ENCODE peak calls at places on chromosomes 1 and 21, in four cellular contexts. V is mammary epithelial cell, J is GM23338, I is NCI-H2081. H is an unnamed sample.

GRCh38 chr1:83769594-83770321 is 229.2 kb downstream of the TTLL7 start:
- DNase-seq in V (no peak), I (peak), J (no peak), H (no peak)

GRCh38 chr1:38025233-38025632 is 12.7 kb downstream of the UTP11 start:
- DNase-seq in V (no peak), I (no peak), J (no peak), H (no peak)

GRCh38 chr1:11761988-11762406 is at the start of gene C1orf167:
- DNase-seq in I (no peak), J (peak), V (no peak), H (peak)

GRCh38 chr1:75588779-75589475 is 22.0 kb downstream of the SLC44A5 start:
- DNase-seq in J (no peak), V (no peak), I (no peak), H (no peak)

GRCh38 chr1:36824390-36824861 is 209.9 kb downstream of the GRIK3 start:
- DNase-seq in J (peak), I (no peak), V (no peak), H (peak)

GRCh38 chr1:193259619-193260018 is 73.2 kb upstream of the B3GALT2 start:
- DNase-seq in I (no peak), J (no peak), V (no peak), H (no peak)

GRCh38 chr1:222071313-222071886 is 329.5 kb upstream of the DUSP10 start:
- DNase-seq in I (no peak), J (peak), V (no peak), H (no peak)

GRCh38 chr1:170707959-170708666 is 44.2 kb downstream of the PRRX1 start:
- DNase-seq in J (no peak), V (peak), I (no peak), H (no peak)

GRCh38 chr1:23854568-23854967 is 13.5 kb downstream of the FUCA1 start:
- DNase-seq in J (peak), V (no peak), I (no peak), H (no peak)

GRCh38 chr1:40393173-40393572 is 19.6 kb downstream of the SMAP2 start:
- DNase-seq in I (no peak), J (no peak), V (no peak), H (no peak)

GRCh38 chr21:25396135-25396711 is 211.1 kb downstream of the MRPL39 start:
- DNase-seq in J (no peak), V (no peak), I (no peak), H (no peak)

GRCh38 chr1:196059210-196059609 is 549.0 kb downstream of the KCNT2 start:
- DNase-seq in V (no peak), J (no peak), I (no peak), H (no peak)

GRCh38 chr1:206035027-206035426 is 11.3 kb upstream of the CTSE start:
- DNase-seq in J (no peak), I (peak), V (no peak), H (no peak)

GRCh38 chr1:68016364-68016763 is 34.1 kb downstream of the DIRAS3 start:
- DNase-seq in V (peak), J (no peak), I (no peak), H (no peak)